ENCODE peak calls at places on chromosomes 7 and 10, in eight cellular contexts. One of them, this sample, is unnamed.

GRCh38 chr10:23293145-23293724 is 51.4 kb downstream of the C10orf67 start:
- DNase-seq in stimulated activated CD8-positive, alpha-beta memory T cell treated with anti-CD3 and anti-CD28 coated beads, Interleukin-12 subunit alpha, Interleukin-12 subunit beta, amount 100 ng/mL, for 1 hour: no peak
- DNase-seq in heart left ventricle: no peak
- DNase-seq in pons: peak; percentile 82
- DNase-seq in fibroblast of mammary gland: peak; percentile 40
- DNase-seq in progenitor cell of endocrine pancreas: peak; percentile 46
- DNase-seq in psoas muscle: no peak
- DNase-seq in H54: peak; percentile 12
- DNase-seq in this sample: peak; percentile 64

GRCh38 chr10:132370426-132371340 is 26.3 kb upstream of the PWWP2B start:
- DNase-seq in progenitor cell of endocrine pancreas: no peak
- DNase-seq in H54: no peak
- DNase-seq in heart left ventricle: peak; percentile 44
- DNase-seq in stimulated activated CD8-positive, alpha-beta memory T cell treated with anti-CD3 and anti-CD28 coated beads, Interleukin-12 subunit alpha, Interleukin-12 subunit beta, amount 100 ng/mL, for 1 hour: no peak
- DNase-seq in pons: no peak
- DNase-seq in psoas muscle: no peak
- DNase-seq in fibroblast of mammary gland: no peak
- DNase-seq in this sample: no peak

GRCh38 chr7:31095286-31096197 is 43.4 kb downstream of the ADCYAP1R1 start:
- DNase-seq in pons: no peak
- DNase-seq in fibroblast of mammary gland: no peak
- DNase-seq in psoas muscle: no peak
- DNase-seq in progenitor cell of endocrine pancreas: no peak
- DNase-seq in stimulated activated CD8-positive, alpha-beta memory T cell treated with anti-CD3 and anti-CD28 coated beads, Interleukin-12 subunit alpha, Interleukin-12 subunit beta, amount 100 ng/mL, for 1 hour: no peak
- DNase-seq in H54: no peak
- DNase-seq in heart left ventricle: peak; percentile 29
- DNase-seq in this sample: no peak

GRCh38 chr7:33130184-33130583 is 820 bp downstream of the BBS9 start:
- DNase-seq in progenitor cell of endocrine pancreas: no peak
- DNase-seq in psoas muscle: no peak
- DNase-seq in heart left ventricle: no peak
- DNase-seq in fibroblast of mammary gland: peak; percentile 7
- DNase-seq in pons: no peak
- DNase-seq in H54: no peak
- DNase-seq in stimulated activated CD8-positive, alpha-beta memory T cell treated with anti-CD3 and anti-CD28 coated beads, Interleukin-12 subunit alpha, Interleukin-12 subunit beta, amount 100 ng/mL, for 1 hour: no peak
- DNase-seq in this sample: peak; percentile 26

GRCh38 chr10:131948501-131948900 is 33.2 kb downstream of the BNIP3 start:
- DNase-seq in psoas muscle: no peak
- DNase-seq in fibroblast of mammary gland: no peak
- DNase-seq in stimulated activated CD8-positive, alpha-beta memory T cell treated with anti-CD3 and anti-CD28 coated beads, Interleukin-12 subunit alpha, Interleukin-12 subunit beta, amount 100 ng/mL, for 1 hour: no peak
- DNase-seq in progenitor cell of endocrine pancreas: no peak
- DNase-seq in pons: no peak
- DNase-seq in heart left ventricle: no peak
- DNase-seq in H54: no peak
- DNase-seq in this sample: no peak

GRCh38 chr10:97915761-97916160 is 66.1 kb downstream of the GOLGA7B start:
- DNase-seq in stimulated activated CD8-positive, alpha-beta memory T cell treated with anti-CD3 and anti-CD28 coated beads, Interleukin-12 subunit alpha, Interleukin-12 subunit beta, amount 100 ng/mL, for 1 hour: no peak
- DNase-seq in psoas muscle: no peak
- DNase-seq in heart left ventricle: no peak
- DNase-seq in fibroblast of mammary gland: no peak
- DNase-seq in progenitor cell of endocrine pancreas: no peak
- DNase-seq in pons: peak; percentile 91
- DNase-seq in H54: no peak
- DNase-seq in this sample: no peak

GRCh38 chr10:104084482-104085142 is 1.1 kb downstream of the COL17A1 start:
- DNase-seq in stimulated activated CD8-positive, alpha-beta memory T cell treated with anti-CD3 and anti-CD28 coated beads, Interleukin-12 subunit alpha, Interleukin-12 subunit beta, amount 100 ng/mL, for 1 hour: no peak
- DNase-seq in H54: no peak
- DNase-seq in fibroblast of mammary gland: no peak
- DNase-seq in pons: no peak
- DNase-seq in psoas muscle: no peak
- DNase-seq in heart left ventricle: no peak
- DNase-seq in progenitor cell of endocrine pancreas: no peak
- DNase-seq in this sample: no peak

GRCh38 chr10:29037348-29038113 is 251.3 kb upstream of the LYZL1 start:
- DNase-seq in pons: no peak
- DNase-seq in H54: no peak
- DNase-seq in progenitor cell of endocrine pancreas: no peak
- DNase-seq in psoas muscle: no peak
- DNase-seq in fibroblast of mammary gland: no peak
- DNase-seq in heart left ventricle: no peak
- DNase-seq in stimulated activated CD8-positive, alpha-beta memory T cell treated with anti-CD3 and anti-CD28 coated beads, Interleukin-12 subunit alpha, Interleukin-12 subunit beta, amount 100 ng/mL, for 1 hour: no peak
- DNase-seq in this sample: no peak

GRCh38 chr7:55019691-55020480 is 1.1 kb downstream of the EGFR start:
- DNase-seq in heart left ventricle: peak; percentile 68
- DNase-seq in stimulated activated CD8-positive, alpha-beta memory T cell treated with anti-CD3 and anti-CD28 coated beads, Interleukin-12 subunit alpha, Interleukin-12 subunit beta, amount 100 ng/mL, for 1 hour: no peak
- DNase-seq in psoas muscle: peak; percentile 69
- DNase-seq in H54: peak; percentile 68
- DNase-seq in fibroblast of mammary gland: no peak
- DNase-seq in progenitor cell of endocrine pancreas: peak; percentile 41
- DNase-seq in pons: no peak
- DNase-seq in this sample: peak; percentile 67

GRCh38 chr10:78336402-78336791 is 302.7 kb downstream of the RPS24 start:
- DNase-seq in pons: no peak
- DNase-seq in H54: peak; percentile 94
- DNase-seq in psoas muscle: no peak
- DNase-seq in fibroblast of mammary gland: peak; percentile 98
- DNase-seq in progenitor cell of endocrine pancreas: no peak
- DNase-seq in stimulated activated CD8-positive, alpha-beta memory T cell treated with anti-CD3 and anti-CD28 coated beads, Interleukin-12 subunit alpha, Interleukin-12 subunit beta, amount 100 ng/mL, for 1 hour: no peak
- DNase-seq in heart left ventricle: no peak
- DNase-seq in this sample: peak; percentile 94

GRCh38 chr10:5545778-5546710 is 21.3 kb downstream of the CALML3 start:
- DNase-seq in pons: peak; percentile 15
- DNase-seq in fibroblast of mammary gland: peak; percentile 65
- DNase-seq in H54: peak; percentile 44
- DNase-seq in heart left ventricle: peak; percentile 68
- DNase-seq in progenitor cell of endocrine pancreas: no peak
- DNase-seq in psoas muscle: peak; percentile 76
- DNase-seq in stimulated activated CD8-positive, alpha-beta memory T cell treated with anti-CD3 and anti-CD28 coated beads, Interleukin-12 subunit alpha, Interleukin-12 subunit beta, amount 100 ng/mL, for 1 hour: no peak
- DNase-seq in this sample: peak; percentile 89

GRCh38 chr7:137508437-137509175 is 165.1 kb upstream of the PTN start:
- DNase-seq in H54: peak; percentile 18
- DNase-seq in psoas muscle: no peak
- DNase-seq in pons: no peak
- DNase-seq in progenitor cell of endocrine pancreas: no peak
- DNase-seq in fibroblast of mammary gland: peak; percentile 70
- DNase-seq in stimulated activated CD8-positive, alpha-beta memory T cell treated with anti-CD3 and anti-CD28 coated beads, Interleukin-12 subunit alpha, Interleukin-12 subunit beta, amount 100 ng/mL, for 1 hour: no peak
- DNase-seq in heart left ventricle: no peak
- DNase-seq in this sample: peak; percentile 85

GRCh38 chr7:75885011-75885410 is 6.2 kb downstream of the RHBDD2 start:
- DNase-seq in pons: no peak
- DNase-seq in H54: no peak
- DNase-seq in progenitor cell of endocrine pancreas: no peak
- DNase-seq in heart left ventricle: no peak
- DNase-seq in stimulated activated CD8-positive, alpha-beta memory T cell treated with anti-CD3 and anti-CD28 coated beads, Interleukin-12 subunit alpha, Interleukin-12 subunit beta, amount 100 ng/mL, for 1 hour: no peak
- DNase-seq in psoas muscle: no peak
- DNase-seq in fibroblast of mammary gland: no peak
- DNase-seq in this sample: no peak

GRCh38 chr7:148987751-148988512 is 40.4 kb downstream of the PDIA4 start:
- DNase-seq in progenitor cell of endocrine pancreas: no peak
- DNase-seq in fibroblast of mammary gland: peak; percentile 30
- DNase-seq in stimulated activated CD8-positive, alpha-beta memory T cell treated with anti-CD3 and anti-CD28 coated beads, Interleukin-12 subunit alpha, Interleukin-12 subunit beta, amount 100 ng/mL, for 1 hour: no peak
- DNase-seq in heart left ventricle: no peak
- DNase-seq in psoas muscle: no peak
- DNase-seq in pons: no peak
- DNase-seq in H54: no peak
- DNase-seq in this sample: no peak

GRCh38 chr10:34002896-34003295 is 668.4 kb upstream of the NRP1 start:
- DNase-seq in fibroblast of mammary gland: no peak
- DNase-seq in heart left ventricle: no peak
- DNase-seq in psoas muscle: no peak
- DNase-seq in stimulated activated CD8-positive, alpha-beta memory T cell treated with anti-CD3 and anti-CD28 coated beads, Interleukin-12 subunit alpha, Interleukin-12 subunit beta, amount 100 ng/mL, for 1 hour: no peak
- DNase-seq in H54: no peak
- DNase-seq in progenitor cell of endocrine pancreas: no peak
- DNase-seq in pons: no peak
- DNase-seq in this sample: no peak

GRCh38 chr7:34354906-34355305 is 303.1 kb upstream of the NPSR1 start:
- DNase-seq in heart left ventricle: no peak
- DNase-seq in H54: no peak
- DNase-seq in progenitor cell of endocrine pancreas: no peak
- DNase-seq in psoas muscle: no peak
- DNase-seq in stimulated activated CD8-positive, alpha-beta memory T cell treated with anti-CD3 and anti-CD28 coated beads, Interleukin-12 subunit alpha, Interleukin-12 subunit beta, amount 100 ng/mL, for 1 hour: no peak
- DNase-seq in pons: peak; percentile 19
- DNase-seq in fibroblast of mammary gland: no peak
- DNase-seq in this sample: peak; percentile 15

GRCh38 chr10:46546591-46547330 is 9.7 kb downstream of the GPRIN2 start:
- DNase-seq in pons: no peak
- DNase-seq in progenitor cell of endocrine pancreas: peak; percentile 10
- DNase-seq in H54: no peak
- DNase-seq in psoas muscle: peak; percentile 51
- DNase-seq in stimulated activated CD8-positive, alpha-beta memory T cell treated with anti-CD3 and anti-CD28 coated beads, Interleukin-12 subunit alpha, Interleukin-12 subunit beta, amount 100 ng/mL, for 1 hour: no peak
- DNase-seq in fibroblast of mammary gland: no peak
- DNase-seq in heart left ventricle: peak; percentile 44
- DNase-seq in this sample: no peak

GRCh38 chr10:110442746-110443145 is 55.0 kb upstream of the DUSP5 start:
- DNase-seq in fibroblast of mammary gland: no peak
- DNase-seq in stimulated activated CD8-positive, alpha-beta memory T cell treated with anti-CD3 and anti-CD28 coated beads, Interleukin-12 subunit alpha, Interleukin-12 subunit beta, amount 100 ng/mL, for 1 hour: no peak
- DNase-seq in H54: no peak
- DNase-seq in progenitor cell of endocrine pancreas: no peak
- DNase-seq in psoas muscle: peak; percentile 15
- DNase-seq in pons: no peak
- DNase-seq in heart left ventricle: no peak
- DNase-seq in this sample: no peak

GRCh38 chr7:5564894-5565293 is 141.3 kb upstream of the TNRC18 start:
- DNase-seq in heart left ventricle: no peak
- DNase-seq in fibroblast of mammary gland: no peak
- DNase-seq in progenitor cell of endocrine pancreas: no peak
- DNase-seq in pons: no peak
- DNase-seq in H54: no peak
- DNase-seq in stimulated activated CD8-positive, alpha-beta memory T cell treated with anti-CD3 and anti-CD28 coated beads, Interleukin-12 subunit alpha, Interleukin-12 subunit beta, amount 100 ng/mL, for 1 hour: no peak
- DNase-seq in psoas muscle: no peak
- DNase-seq in this sample: no peak

GRCh38 chr10:101770331-101771215 is 5.3 kb downstream of the FGF8 start:
- DNase-seq in H54: no peak
- DNase-seq in psoas muscle: no peak
- DNase-seq in progenitor cell of endocrine pancreas: no peak
- DNase-seq in heart left ventricle: no peak
- DNase-seq in fibroblast of mammary gland: no peak
- DNase-seq in stimulated activated CD8-positive, alpha-beta memory T cell treated with anti-CD3 and anti-CD28 coated beads, Interleukin-12 subunit alpha, Interleukin-12 subunit beta, amount 100 ng/mL, for 1 hour: no peak
- DNase-seq in pons: no peak
- DNase-seq in this sample: no peak

GRCh38 chr7:151599401-151600227 is 79.9 kb upstream of the RHEB start:
- DNase-seq in heart left ventricle: no peak
- DNase-seq in progenitor cell of endocrine pancreas: no peak
- DNase-seq in pons: peak; percentile 12
- DNase-seq in psoas muscle: no peak
- DNase-seq in stimulated activated CD8-positive, alpha-beta memory T cell treated with anti-CD3 and anti-CD28 coated beads, Interleukin-12 subunit alpha, Interleukin-12 subunit beta, amount 100 ng/mL, for 1 hour: no peak
- DNase-seq in fibroblast of mammary gland: peak; percentile 91
- DNase-seq in H54: peak; percentile 74
- DNase-seq in this sample: peak; percentile 96

GRCh38 chr10:77192402-77192801 is 445.2 kb downstream of the KCNMA1 start:
- DNase-seq in pons: no peak
- DNase-seq in heart left ventricle: no peak
- DNase-seq in psoas muscle: no peak
- DNase-seq in fibroblast of mammary gland: no peak
- DNase-seq in progenitor cell of endocrine pancreas: no peak
- DNase-seq in stimulated activated CD8-positive, alpha-beta memory T cell treated with anti-CD3 and anti-CD28 coated beads, Interleukin-12 subunit alpha, Interleukin-12 subunit beta, amount 100 ng/mL, for 1 hour: no peak
- DNase-seq in H54: no peak
- DNase-seq in this sample: peak; percentile 26

GRCh38 chr10:124898493-124898892 is 43.4 kb upstream of the ZRANB1 start:
- DNase-seq in pons: no peak
- DNase-seq in psoas muscle: no peak
- DNase-seq in heart left ventricle: no peak
- DNase-seq in progenitor cell of endocrine pancreas: peak; percentile 23
- DNase-seq in stimulated activated CD8-positive, alpha-beta memory T cell treated with anti-CD3 and anti-CD28 coated beads, Interleukin-12 subunit alpha, Interleukin-12 subunit beta, amount 100 ng/mL, for 1 hour: no peak
- DNase-seq in H54: no peak
- DNase-seq in fibroblast of mammary gland: no peak
- DNase-seq in this sample: no peak

GRCh38 chr10:122280156-122280555 is 9.1 kb downstream of the BTBD16 start:
- DNase-seq in heart left ventricle: no peak
- DNase-seq in psoas muscle: no peak
- DNase-seq in stimulated activated CD8-positive, alpha-beta memory T cell treated with anti-CD3 and anti-CD28 coated beads, Interleukin-12 subunit alpha, Interleukin-12 subunit beta, amount 100 ng/mL, for 1 hour: no peak
- DNase-seq in H54: no peak
- DNase-seq in progenitor cell of endocrine pancreas: no peak
- DNase-seq in pons: no peak
- DNase-seq in fibroblast of mammary gland: no peak
- DNase-seq in this sample: no peak

This sample was measured in ELR.